ENCODE peak calls at places on chromosome 2, in ten cellular contexts. I is fibroblast of lung, Q is neural progenitor cell, R is spleen, E is transverse colon, V is mucosa of descending colon, O is keratinocyte, X is esophagus squamous epithelium, M is bronchial epithelial cell, J is heart right ventricle. B is an unnamed sample.
A peak's percentile ranks its signal among the peaks of the same experiment; 100 is the strongest.

GRCh38 chr2:127810156-127810636 is 775 bp downstream of the WDR33 start:
- DNase-seq in Q (peak; percentile 51), J (peak; percentile 11), M (peak; percentile 44), I (peak; percentile 35), E (peak; percentile 39), R (no peak), O (no peak), X (no peak), V (peak; percentile 44), B (peak; percentile 33)

GRCh38 chr2:225895126-225895525 is 495.6 kb downstream of the NYAP2 start:
- DNase-seq in X (no peak), Q (no peak), I (peak; percentile 46), M (peak; percentile 4), V (no peak), R (no peak), J (no peak), O (no peak), E (no peak), B (peak; percentile 38)

GRCh38 chr2:174336403-174337336 is 1.9 kb downstream of the SP9 start:
- DNase-seq in O (no peak), R (peak; percentile 91), M (no peak), X (no peak), E (peak; percentile 64), Q (peak; percentile 92), J (no peak), V (peak; percentile 79), I (no peak), B (no peak)

GRCh38 chr2:121735520-121736074 is 1.1 kb downstream of the NIFK start:
- DNase-seq in V (no peak), E (no peak), R (no peak), O (no peak), Q (no peak), I (no peak), X (no peak), M (peak; percentile 46), J (no peak), B (peak; percentile 35)

GRCh38 chr2:102072741-102073140 is 69.8 kb upstream of the IL1R1 start:
- DNase-seq in R (no peak), V (no peak), J (no peak), Q (no peak), O (no peak), M (no peak), X (no peak), E (no peak), I (peak; percentile 47), B (peak; percentile 70)

GRCh38 chr2:145043399-145043834 is 523.5 kb upstream of the ZEB2 start:
- DNase-seq in M (no peak), V (no peak), Q (peak; percentile 19), E (no peak), O (peak; percentile 15), X (no peak), J (no peak), R (no peak), I (no peak), B (no peak)

GRCh38 chr2:73117441-73117840 is 4.7 kb upstream of the RAB11FIP5 start:
- DNase-seq in E (no peak), X (no peak), R (no peak), Q (no peak), M (no peak), V (no peak), I (peak; percentile 22), O (no peak), J (no peak), B (no peak)

GRCh38 chr2:236568922-236569592 is 568 bp upstream of the ACKR3 start:
- DNase-seq in O (no peak), E (no peak), I (no peak), Q (no peak), M (no peak), J (no peak), V (no peak), R (no peak), X (no peak), B (no peak)

GRCh38 chr2:120858361-120858760 is 122.7 kb downstream of the GLI2 start:
- DNase-seq in Q (no peak), O (no peak), M (no peak), R (peak; percentile 68), J (no peak), E (no peak), I (no peak), V (peak; percentile 10), X (no peak), B (no peak)

GRCh38 chr2:137437386-137437785 is 526.9 kb upstream of the HNMT start:
- DNase-seq in V (no peak), E (no peak), X (no peak), R (no peak), J (no peak), Q (no peak), O (no peak), I (no peak), M (peak; percentile 52), B (no peak)

GRCh38 chr2:20496069-20496468 is 49.2 kb downstream of the RHOB start:
- DNase-seq in M (peak; percentile 68), X (no peak), O (no peak), I (peak; percentile 65), Q (no peak), J (no peak), E (no peak), R (no peak), V (no peak), B (peak; percentile 36)

GRCh38 chr2:146844226-146844990 is 1000.4 kb upstream of the ACVR2A start:
- DNase-seq in E (no peak), V (no peak), R (no peak), O (no peak), J (no peak), M (peak; percentile 79), X (no peak), I (no peak), Q (no peak), B (peak; percentile 70)

GRCh38 chr2:37742286-37742685 is 70.8 kb upstream of the CDC42EP3 start:
- DNase-seq in R (no peak), O (no peak), M (no peak), E (no peak), J (no peak), V (no peak), I (peak; percentile 67), Q (no peak), X (no peak), B (peak; percentile 29)

GRCh38 chr2:88538362-88538917 is 85.9 kb upstream of the FOXI3 start:
- DNase-seq in J (no peak), V (no peak), M (peak; percentile 14), Q (peak; percentile 15), X (no peak), O (no peak), E (no peak), R (no peak), I (no peak), B (no peak)

GRCh38 chr2:186917866-186918265 is 68.9 kb upstream of the ZSWIM2 start:
- DNase-seq in X (no peak), J (no peak), E (no peak), Q (no peak), V (no peak), O (no peak), M (peak; percentile 55), R (no peak), I (peak; percentile 10), B (no peak)

GRCh38 chr2:38377501-38378258 is 607 bp upstream of the ATL2 start:
- DNase-seq in V (no peak), R (no peak), Q (no peak), E (no peak), O (peak; percentile 71), M (no peak), I (peak; percentile 73), X (no peak), J (peak; percentile 11), B (peak; percentile 70)

GRCh38 chr2:101718993-101719571 is 21.6 kb downstream of the MAP4K4 start:
- DNase-seq in O (no peak), M (no peak), V (no peak), X (no peak), I (no peak), R (no peak), E (no peak), J (no peak), Q (no peak), B (no peak)

GRCh38 chr2:201642579-201643215 is 606 bp downstream of the TMEM237 start:
- DNase-seq in R (peak; percentile 95), V (peak; percentile 90), Q (peak; percentile 94), J (peak; percentile 76), M (peak; percentile 63), I (peak; percentile 83), E (peak; percentile 84), X (peak; percentile 8), O (no peak), B (peak; percentile 76)

DNA sequence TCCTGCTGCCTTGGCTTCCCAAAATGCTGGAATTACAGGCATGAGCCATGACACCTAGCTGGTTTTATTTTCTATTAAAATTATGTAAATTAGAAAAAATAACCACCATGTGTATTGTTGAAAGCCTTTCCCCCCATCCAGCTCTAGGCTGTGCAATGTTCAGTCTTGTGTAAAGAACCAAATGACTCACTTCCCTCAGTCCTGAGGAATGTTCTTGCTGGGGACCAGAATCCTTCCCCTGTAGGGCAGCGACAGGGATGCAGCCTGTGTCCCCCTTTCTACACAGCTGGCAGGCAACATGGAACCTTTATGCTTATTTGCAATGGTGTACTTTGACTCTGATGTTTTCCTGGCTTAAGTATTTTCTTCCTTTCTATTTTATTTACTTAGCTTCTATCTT is 29.4 kb downstream of the AOX1 start:
- DNase-seq in R (no peak), J (no peak), X (no peak), V (no peak), Q (no peak), O (no peak), E (no peak), M (peak; percentile 74), I (peak; percentile 81), B (peak; percentile 77)
- TF ChIP-seq CTCF in R (no peak), J (no peak), X (no peak), V (no peak), Q (no peak), O (peak; percentile 6), E (no peak), M (peak; percentile 7), I (no peak), B (peak; percentile 25)

GRCh38 chr2:197297772-197298318 is 12.7 kb downstream of the ANKRD44 start:
- DNase-seq in M (peak; percentile 45), I (no peak), V (no peak), O (no peak), R (no peak), X (no peak), E (no peak), J (no peak), Q (no peak), B (no peak)
- H3K4me3 ChIP-seq in M (no peak overlapping the region), I (no peak overlapping the region), V (no peak overlapping the region), O (no peak overlapping the region), R (no peak overlapping the region), X (no peak overlapping the region), E (no peak overlapping the region), J (no peak overlapping the region), Q (no peak overlapping the region), B (no peak overlapping the region)

GRCh38 chr2:161576421-161576820 is 47.8 kb upstream of the SLC4A10 start:
- DNase-seq in M (no peak), X (no peak), R (no peak), Q (peak; percentile 45), I (no peak), V (no peak), E (no peak), J (no peak), O (no peak), B (no peak)
- TF ChIP-seq CTCF in M (no peak), X (no peak), R (no peak), Q (peak; percentile 55), I (no peak), V (no peak), E (no peak), J (no peak), O (peak; percentile 18), B (peak; percentile 11)

DNA sequence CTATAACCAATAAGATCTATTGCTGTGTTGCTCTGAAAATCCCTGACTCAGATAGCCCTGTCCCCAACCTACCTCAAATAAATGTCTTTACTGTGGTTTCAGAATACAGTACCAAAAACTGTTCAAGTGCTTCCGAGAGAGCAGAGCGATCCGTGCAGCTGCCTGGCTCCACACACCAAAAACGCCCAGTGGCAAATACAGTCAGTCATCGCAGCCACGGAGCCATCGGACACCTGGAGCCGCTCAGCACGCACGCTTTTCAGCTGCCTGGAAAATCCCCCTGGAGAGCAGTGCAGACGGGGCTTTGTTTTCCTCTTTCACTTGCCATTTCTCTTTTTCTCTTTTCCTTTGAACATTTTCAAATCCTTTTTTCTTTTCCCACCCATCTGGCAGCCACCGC is 197.1 kb downstream of the NRP2 start:
- DNase-seq in O (no peak), I (peak; percentile 16), E (no peak), Q (peak; percentile 38), J (no peak), X (no peak), M (no peak), V (no peak), R (no peak), B (no peak)
- H3K4me3 ChIP-seq in O (no peak overlapping the region), I (no peak overlapping the region), E (no peak overlapping the region), Q (no peak overlapping the region), J (no peak overlapping the region), X (no peak overlapping the region), M (no peak overlapping the region), V (no peak overlapping the region), R (no peak overlapping the region), B (no peak overlapping the region)

B was measured in choroid plexus epithelial cell.